ENCODE peak calls at places on chromosomes 2 and 18, in ten cellular contexts. L, M, H, E, S, O, R, N, A and V are unnamed samples.
A peak's percentile ranks its signal among the peaks of the same experiment; 100 is the strongest.

GRCh38 chr2:230778350-230779140 is 65.9 kb downstream of the CAB39 start:
- DNase-seq in M (no peak), L (no peak), N (no peak), R (no peak), A (no peak), E (no peak), H (no peak), O (no peak), S (no peak), V (no peak)

GRCh38 chr2:236928353-236929153 is 157.1 kb upstream of the COPS8 start:
- DNase-seq in M (no peak), L (no peak), E (no peak), A (no peak), S (no peak), H (no peak), R (no peak), N (peak; percentile 23), O (no peak), V (no peak)

GRCh38 chr2:123362671-123363070 is 662.4 kb upstream of the CNTNAP5 start:
- DNase-seq in L (no peak), A (no peak), O (no peak), N (no peak), H (no peak), R (no peak), M (no peak), S (no peak), E (no peak), V (no peak)

GRCh38 chr2:160097329-160097728 is 34.9 kb upstream of the PLA2R1 start:
- DNase-seq in L (no peak), N (no peak), E (no peak), R (no peak), O (no peak), M (no peak), H (no peak), A (no peak), S (no peak), V (no peak)

GRCh38 chr2:170587117-170587516 is 128.0 kb upstream of the SP5 start:
- DNase-seq in N (no peak), S (no peak), O (no peak), R (no peak), E (no peak), H (no peak), L (no peak), M (no peak), A (no peak), V (no peak)

GRCh38 chr2:10097352-10098148 is 17.3 kb upstream of the CYS1 start:
- DNase-seq in O (peak; percentile 75), H (peak; percentile 61), S (no peak), L (peak; percentile 50), A (no peak), M (no peak), R (peak; percentile 91), E (peak; percentile 97), N (peak; percentile 74), V (peak; percentile 69)

GRCh38 chr2:170467568-170468422 is 247.3 kb upstream of the SP5 start:
- DNase-seq in H (no peak), R (no peak), N (no peak), L (no peak), E (no peak), O (no peak), A (no peak), S (no peak), M (no peak), V (no peak)

GRCh38 chr18:64097497-64097896 is 51.4 kb downstream of the LINC00305 start:
- DNase-seq in M (no peak), O (no peak), H (no peak), N (no peak), S (no peak), E (no peak), R (no peak), L (no peak), A (no peak), V (no peak)

GRCh38 chr2:181952413-181953226 is 33.0 kb upstream of the PPP1R1C start:
- DNase-seq in A (no peak), N (no peak), R (no peak), O (no peak), L (no peak), S (no peak), M (no peak), E (no peak), H (no peak), V (no peak)

GRCh38 chr2:84958135-84959044 is 12.6 kb upstream of the KCMF1 start:
- DNase-seq in S (no peak), L (no peak), O (no peak), H (no peak), R (no peak), M (peak; percentile 93), E (peak; percentile 96), N (peak; percentile 94), A (no peak), V (no peak)

GRCh38 chr2:57842531-57842930 is 204.1 kb upstream of the VRK2 start:
- DNase-seq in L (no peak), A (no peak), O (no peak), M (no peak), H (no peak), N (no peak), S (no peak), E (no peak), R (no peak), V (no peak)

GRCh38 chr2:3299130-3299529 is 78.5 kb downstream of the EIPR1 start:
- DNase-seq in N (no peak), M (no peak), L (no peak), O (no peak), S (no peak), E (no peak), R (no peak), A (no peak), H (no peak), V (no peak)

GRCh38 chr2:237915576-237915975 is 51.2 kb upstream of the UBE2F start:
- DNase-seq in N (no peak), M (no peak), A (peak; percentile 65), O (no peak), E (no peak), R (peak; percentile 57), S (no peak), H (no peak), L (no peak), V (no peak)

GRCh38 chr18:75250471-75250821 is 39.8 kb downstream of the TSHZ1 start:
- DNase-seq in S (no peak), M (no peak), R (peak; percentile 84), N (no peak), E (no peak), H (no peak), L (no peak), A (no peak), O (no peak), V (no peak)
- H3K4me1 ChIP-seq in S (peaks cover 44% of the 10 kb centered on the region), M (no peaks in the 10 kb centered on the region), R (peaks cover 36% of the 10 kb centered on the region), N (peaks cover 16% of the 10 kb centered on the region), E (peaks cover 4% of the 10 kb centered on the region), H (peaks cover 71% of the 10 kb centered on the region), L (peaks cover 47% of the 10 kb centered on the region), A (peaks cover 81% of the 10 kb centered on the region), O (peaks cover 76% of the 10 kb centered on the region), V (peaks cover 4% of the 10 kb centered on the region)

GRCh38 chr18:46173393-46174316 is 69.5 kb downstream of the HAUS1 start:
- DNase-seq in M (peak; percentile 82), L (peak; percentile 89), N (peak; percentile 92), S (peak; percentile 74), A (no peak), E (peak; percentile 83), O (peak; percentile 93), H (peak; percentile 94), R (peak; percentile 96), V (peak; percentile 90)

GRCh38 chr18:46169464-46169941 is 65.3 kb downstream of the HAUS1 start:
- DNase-seq in A (no peak), O (peak; percentile 39), L (no peak), H (no peak), M (no peak), S (no peak), N (no peak), E (no peak), R (no peak), V (no peak)

GRCh38 chr18:46171331-46171730 is 67.1 kb downstream of the HAUS1 start:
- DNase-seq in R (no peak), N (no peak), O (no peak), E (no peak), S (no peak), A (no peak), H (no peak), M (no peak), L (no peak), V (no peak)

GRCh38 chr18:46179306-46179705 is 75.1 kb downstream of the HAUS1 start:
- DNase-seq in E (no peak), A (no peak), M (no peak), O (no peak), H (no peak), N (no peak), L (no peak), S (no peak), R (no peak), V (no peak)

DNA sequence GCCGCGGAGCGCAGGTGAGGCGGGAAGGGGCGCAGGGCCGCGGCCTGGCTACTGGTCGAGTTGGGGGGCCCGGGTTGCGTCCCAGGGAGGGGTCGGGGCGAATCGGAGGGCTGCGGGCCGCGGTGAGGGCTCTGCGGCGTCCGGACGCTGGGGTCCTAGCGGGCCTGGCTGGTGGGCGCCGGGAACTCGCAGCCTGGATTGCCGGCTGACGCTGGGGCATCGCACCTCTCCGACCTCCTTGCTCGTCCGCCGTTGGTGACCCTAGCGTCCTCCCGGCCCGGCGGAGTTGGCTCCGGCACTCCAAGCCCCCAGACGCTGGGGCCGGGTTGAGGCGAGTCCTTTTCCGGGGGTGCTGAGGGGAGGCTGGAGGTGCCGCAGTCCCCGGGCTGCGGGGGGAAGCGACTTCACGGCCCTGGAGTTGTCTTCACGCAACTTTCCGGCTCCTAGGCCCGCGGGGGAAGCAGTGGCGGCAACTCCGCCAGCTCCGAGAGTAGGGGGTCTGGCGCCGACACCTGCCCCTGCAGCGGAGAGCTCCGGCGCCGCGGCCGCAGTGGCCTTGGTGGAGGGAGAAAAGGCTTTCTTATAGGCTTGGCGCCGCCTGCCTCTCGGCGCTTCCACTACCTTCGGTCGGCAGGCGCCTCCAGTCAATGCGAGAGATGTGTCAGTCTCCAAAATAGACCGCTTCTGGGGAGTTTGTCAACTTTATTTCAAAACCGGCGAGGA is 70.3 kb downstream of the HAUS1 start:
- DNase-seq in E (no peak), R (peak; percentile 88), S (no peak), H (peak; percentile 20), A (no peak), M (no peak), N (peak; percentile 12), L (no peak), O (peak; percentile 43), V (no peak)
- TF ChIP-seq POLR2A in E (no peak), R (no peak), S (no peak), H (no peak), A (no peak), M (no peak), N (no peak), L (no peak), O (peak; percentile 26), V (no peak)

GRCh38 chr2:1731963-1732768 is 12.1 kb downstream of the PXDN start:
- DNase-seq in N (no peak), M (no peak), O (no peak), R (no peak), L (peak; percentile 72), E (no peak), H (peak; percentile 16), A (no peak), S (no peak), V (peak; percentile 76)
- H3K27ac ChIP-seq in N (no peak overlapping the region), M (no peak overlapping the region), O (peak overlapping the region; percentile 86), R (peak overlapping the region; percentile 78), L (peak overlapping the region; percentile 78), E (peak overlapping the region; percentile 36), H (peak overlapping the region; percentile 68), A (peak overlapping the region; percentile 79), S (peak overlapping the region; percentile 84), V (peak overlapping the region; percentile 84)

GRCh38 chr2:240901986-240902614 is 4.0 kb upstream of the CROCC2 start:
- DNase-seq in N (no peak), A (no peak), M (no peak), H (no peak), E (no peak), R (peak; percentile 45), S (no peak), L (no peak), O (no peak), V (no peak)
- H3K4me1 ChIP-seq in N (peaks cover 10% of the 10 kb centered on the region), A (peaks cover 24% of the 10 kb centered on the region), M (peaks cover 15% of the 10 kb centered on the region), H (peaks cover 17% of the 10 kb centered on the region), E (peaks cover under 1% of the 10 kb centered on the region), R (peaks cover 17% of the 10 kb centered on the region), S (peaks cover 25% of the 10 kb centered on the region), L (no peaks in the 10 kb centered on the region), O (peaks cover 5% of the 10 kb centered on the region), V (no peaks in the 10 kb centered on the region)